ENCODE peak calls at places on chromosomes 2 and 18, in six cellular contexts. T, Z, L, R, B and O are unnamed samples.

GRCh38 chr2:158529379-158530110 is 72.8 kb downstream of the PKP4 start:
- DNase-seq in L (no peak), B (no peak), T (peak; percentile 17), R (no peak), Z (no peak), O (no peak)

GRCh38 chr2:227443889-227444568 is 27.9 kb upstream of the AGFG1 start:
- DNase-seq in L (no peak), B (no peak), R (no peak), T (no peak), Z (no peak), O (no peak)

GRCh38 chr2:8009010-8009597 is 672.8 kb upstream of the ID2 start:
- DNase-seq in L (no peak), T (peak; percentile 34), Z (no peak), R (no peak), B (no peak), O (no peak)

GRCh38 chr2:8076453-8077284 is 605.2 kb upstream of the ID2 start:
- DNase-seq in L (no peak), R (no peak), B (no peak), Z (no peak), T (no peak), O (no peak)

GRCh38 chr2:202910687-202911086 is 786 bp downstream of the WDR12 start:
- DNase-seq in Z (no peak), T (no peak), L (no peak), B (no peak), R (no peak), O (no peak)

GRCh38 chr2:39913648-39914456 is 134.8 kb upstream of the THUMPD2 start:
- DNase-seq in R (peak; percentile 25), Z (no peak), L (peak; percentile 79), B (no peak), T (peak; percentile 84), O (peak; percentile 46)

GRCh38 chr2:193476171-193476800 is 1281.6 kb upstream of the TMEFF2 start:
- DNase-seq in L (no peak), B (no peak), Z (no peak), R (no peak), T (no peak), O (no peak)

GRCh38 chr2:238920053-238920452 is 72.2 kb downstream of the TWIST2 start:
- DNase-seq in T (no peak), R (no peak), B (no peak), L (no peak), Z (peak; percentile 22), O (no peak)

GRCh38 chr18:37997695-37998094 is 432.1 kb upstream of the CELF4 start:
- DNase-seq in Z (no peak), T (no peak), B (no peak), L (no peak), R (no peak), O (no peak)

GRCh38 chr18:60017371-60017770 is 117.6 kb downstream of the PMAIP1 start:
- DNase-seq in Z (no peak), R (no peak), L (no peak), B (no peak), T (no peak), O (no peak)

GRCh38 chr2:133264951-133265949 is 303.0 kb downstream of the NCKAP5 start:
- DNase-seq in T (no peak), Z (no peak), R (no peak), L (no peak), B (no peak), O (no peak)

GRCh38 chr18:79400091-79400590 is 4.4 kb downstream of the NFATC1 start:
- DNase-seq in B (peak; percentile 80), Z (peak; percentile 85), T (no peak), R (peak; percentile 82), L (no peak), O (peak; percentile 91)

GRCh38 chr2:231714639-231715498 is 6.5 kb downstream of the PTMA start:
- DNase-seq in Z (peak; percentile 87), L (peak; percentile 81), B (peak; percentile 72), R (peak; percentile 66), T (peak; percentile 44), O (peak; percentile 76)

GRCh38 chr18:74083071-74083954 is 64.3 kb downstream of the FBXO15 start:
- DNase-seq in Z (no peak), B (no peak), R (no peak), T (no peak), L (no peak), O (no peak)

GRCh38 chr2:202494300-202494699 is 118.2 kb downstream of the BMPR2 start:
- DNase-seq in R (no peak), T (peak; percentile 66), B (no peak), L (peak; percentile 27), Z (no peak), O (no peak)

GRCh38 chr2:95053543-95053942 is 28.0 kb downstream of the MAL start:
- DNase-seq in Z (peak; percentile 56), B (no peak), T (no peak), L (peak; percentile 10), R (no peak), O (no peak)

GRCh38 chr2:109380502-109381326 is 233.1 kb downstream of the SEPTIN10 start:
- DNase-seq in T (peak; percentile 45), B (no peak), R (no peak), Z (peak; percentile 42), L (peak; percentile 17), O (no peak)

GRCh38 chr2:4914551-4914950 is 777.6 kb upstream of the SOX11 start:
- DNase-seq in R (no peak), Z (no peak), L (peak; percentile 98), B (no peak), T (peak; percentile 67), O (no peak)

GRCh38 chr2:148819019-148819418 is 56.0 kb upstream of the KIF5C start:
- DNase-seq in Z (no peak), L (no peak), R (no peak), B (peak; percentile 19), T (no peak), O (no peak)

GRCh38 chr18:67476585-67476984 is 39.9 kb downstream of the DSEL start:
- DNase-seq in Z (no peak), B (no peak), T (peak; percentile 38), L (no peak), R (no peak), O (no peak)

GRCh38 chr2:223314831-223315230 is 262.8 kb downstream of the KCNE4 start:
- DNase-seq in Z (no peak), R (no peak), T (peak; percentile 47), L (no peak), B (no peak), O (no peak)

GRCh38 chr18:7133181-7133580 is 15.6 kb upstream of the LAMA1 start:
- DNase-seq in R (no peak), L (no peak), Z (peak; percentile 7), T (peak; percentile 44), B (no peak), O (no peak)

DNA sequence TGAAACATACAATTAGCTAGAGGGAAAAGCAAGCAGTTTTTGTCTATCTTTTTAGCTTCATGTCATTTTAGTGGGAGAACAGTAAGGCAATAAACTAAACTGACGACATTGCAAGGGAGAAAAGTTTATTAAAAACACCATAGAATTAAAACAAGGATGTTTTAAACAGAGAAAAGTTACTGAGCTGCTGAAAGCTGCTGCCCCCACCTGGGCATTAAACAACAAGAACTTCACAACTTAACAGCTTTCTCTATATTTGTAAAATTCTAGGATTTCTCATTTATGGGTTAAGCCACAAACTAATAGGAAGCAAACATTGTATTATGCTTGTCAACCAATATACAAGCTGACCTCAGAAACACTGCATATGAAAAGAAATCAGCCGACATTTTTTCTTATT is 289.2 kb downstream of the ERBB4 start:
- DNase-seq in Z (no peak), L (no peak), B (no peak), R (no peak), T (peak; percentile 38), O (no peak)
- TF ChIP-seq CTCF in Z (no peak), L (peak; percentile 31), B (no peak), R (no peak), T (peak; percentile 47), O (peak; percentile 34)

DNA sequence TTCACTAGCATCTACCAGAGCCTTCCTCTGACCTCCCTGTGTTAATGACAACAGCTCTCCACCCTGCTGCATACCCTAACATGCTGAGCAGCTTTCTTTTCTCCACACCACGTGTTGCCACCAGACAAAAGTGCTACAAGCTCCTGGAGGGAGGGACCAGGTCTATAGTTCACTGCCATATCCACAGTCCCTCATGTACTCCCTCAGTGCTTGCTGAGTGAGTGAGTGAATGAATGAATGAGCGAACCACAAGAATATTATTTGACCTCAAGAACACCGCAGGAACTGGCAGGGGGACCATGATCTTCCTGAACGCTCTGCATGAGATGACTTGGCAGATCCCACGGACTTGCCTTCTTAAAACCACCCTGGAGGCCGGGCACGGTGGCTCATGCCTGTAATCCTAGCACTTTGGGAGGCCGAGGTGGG is 47.4 kb upstream of the CAB39 start:
- DNase-seq in T (no peak), B (no peak), R (no peak), L (no peak), Z (no peak), O (no peak)
- TF ChIP-seq CTCF in T (no peak), B (no peak), R (no peak), L (no peak), Z (no peak), O (no peak)

DNA sequence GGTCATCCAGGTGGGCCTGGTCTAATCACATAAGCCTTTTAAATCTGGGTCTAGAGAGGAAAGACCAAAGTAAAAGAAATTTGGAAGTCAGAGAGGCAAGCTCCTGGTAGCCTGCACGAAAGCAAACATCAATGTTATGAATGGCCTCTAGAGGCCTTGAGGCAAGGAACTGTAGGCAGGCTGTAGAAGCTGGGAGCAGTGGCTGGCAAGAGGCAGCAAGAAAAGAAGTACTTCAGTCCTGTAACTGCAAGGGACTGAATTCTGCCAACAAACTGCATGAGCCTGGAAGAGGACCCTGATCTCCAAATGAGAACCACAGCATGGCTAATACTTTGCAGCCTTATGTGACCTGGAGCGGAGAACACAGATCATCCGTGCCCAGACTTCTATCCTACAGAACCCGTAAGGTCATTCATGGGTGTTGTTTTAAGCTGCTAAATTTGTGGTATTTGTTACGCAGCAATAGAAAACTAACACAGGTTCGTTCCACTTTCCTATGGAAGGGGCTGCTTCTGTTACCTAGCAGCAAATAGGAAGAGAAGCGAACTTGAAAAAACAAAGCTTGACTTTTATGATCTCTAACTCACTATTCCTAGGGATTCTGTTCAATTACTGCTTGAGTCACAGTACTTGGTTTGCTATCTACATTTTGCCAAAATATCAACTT is 1.2 kb downstream of the IMMT start:
- DNase-seq in Z (no peak), L (peak; percentile 11), B (no peak), R (no peak), T (no peak), O (no peak)
- TF ChIP-seq CTCF in Z (no peak), L (no peak), B (no peak), R (no peak), T (no peak), O (no peak)

GRCh38 chr2:178677599-178677998 is 129.6 kb downstream of the TTN start:
- DNase-seq in R (no peak), Z (no peak), L (no peak), B (no peak), T (no peak), O (no peak)

GRCh38 chr2:178676046-178676445 is 131.2 kb downstream of the TTN start:
- DNase-seq in T (no peak), Z (no peak), R (no peak), L (no peak), B (no peak), O (no peak)

GRCh38 chr2:178679891-178680290 is 127.3 kb downstream of the TTN start:
- DNase-seq in R (no peak), B (no peak), T (no peak), Z (no peak), L (peak; percentile 11), O (no peak)

DNA sequence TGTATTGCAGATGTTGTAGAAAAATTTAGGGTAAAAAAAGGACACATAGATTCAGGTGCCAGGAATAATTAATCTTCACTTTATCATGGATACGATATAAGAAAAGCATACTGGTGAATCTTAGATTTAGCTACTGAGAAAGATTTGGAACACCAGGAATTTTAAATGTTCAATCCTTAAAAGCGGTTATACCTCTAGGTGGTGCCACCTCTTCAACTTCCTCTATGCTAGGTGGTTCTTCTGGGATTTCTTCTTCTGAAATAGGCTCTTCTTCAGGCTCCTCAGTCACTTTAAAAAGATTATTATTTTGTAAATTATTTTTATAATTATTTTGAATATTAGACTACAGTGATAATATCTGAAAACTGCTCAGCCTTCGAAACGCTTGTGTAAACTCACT is 133.1 kb downstream of the TTN start:
- DNase-seq in Z (no peak), T (no peak), L (peak; percentile 12), R (no peak), B (no peak), O (no peak)
- TF ChIP-seq CTCF in Z (no peak), T (no peak), L (peak; percentile 15), R (no peak), B (no peak), O (no peak)